ENCODE peak calls at places on chromosomes 4 and X, in nine cellular contexts. Y is NCI-H82; N is neural progenitor cell; I is foreskin keratinocyte; T is AML-193; F is NCI-H1092; G is stimulated activated CD8-positive, alpha-beta memory T cell treated with anti-CD3 and anti-CD28 coated beads, Interleukin-2, amount 100 ng/mL, for 1 hour; A is pancreas; W is SW480. Z is an unnamed sample.

GRCh38 chr4:117545042-117545441 is 459.7 kb upstream of the TRAM1L1 start:
- DNase-seq in Y (no peak), N (no peak), I (no peak), T (no peak), F (no peak), G (no peak), A (no peak), W (no peak), Z (no peak)

GRCh38 chrX:43643201-43643600 is 12.9 kb upstream of the MAOA start:
- DNase-seq in Y (no peak), N (no peak), I (no peak), T (no peak), F (no peak), G (no peak), A (no peak), W (no peak), Z (no peak)

GRCh38 chrX:71067727-71068051 is 445 bp downstream of the SNX12 start:
- DNase-seq in Y (no peak), N (no peak), I (no peak), T (no peak), F (no peak), G (no peak), A (no peak), W (peak), Z (no peak)

GRCh38 chrX:147927220-147927619 is 15.5 kb downstream of the FMR1 start:
- DNase-seq in Y (no peak), N (no peak), I (no peak), T (no peak), F (no peak), G (no peak), A (no peak), W (no peak), Z (no peak)

GRCh38 chrX:101385026-101385684 is 836 bp downstream of the BTK start:
- DNase-seq in Y (no peak), N (no peak), I (no peak), T (no peak), F (no peak), G (no peak), A (no peak), W (no peak), Z (no peak)

GRCh38 chr4:21901831-21902230 is 46.7 kb downstream of the KCNIP4 start:
- DNase-seq in Y (no peak), N (no peak), I (peak), T (no peak), F (no peak), G (no peak), A (no peak), W (peak), Z (no peak)

GRCh38 chr4:89889289-89889688 is 5.4 kb upstream of the MMRN1 start:
- DNase-seq in Y (no peak), N (no peak), I (no peak), T (no peak), F (no peak), G (no peak), A (no peak), W (no peak), Z (no peak)

GRCh38 chr4:156238171-156238570 is 284.5 kb upstream of the CTSO start:
- DNase-seq in Y (no peak), N (no peak), I (no peak), T (no peak), F (no peak), G (no peak), A (no peak), W (no peak), Z (no peak)

GRCh38 chr4:134999169-134999568 is 797.6 kb upstream of the PABPC4L start:
- DNase-seq in Y (no peak), N (no peak), I (no peak), T (no peak), F (no peak), G (no peak), A (no peak), W (no peak), Z (no peak)

GRCh38 chrX:79259073-79259689 is 108.0 kb downstream of the ITM2A start:
- DNase-seq in Y (no peak), N (no peak), I (no peak), T (peak), F (no peak), G (peak), A (no peak), W (no peak), Z (no peak)

GRCh38 chr4:89336818-89337395 is 29.3 kb upstream of the GPRIN3 start:
- DNase-seq in Y (no peak), N (no peak), I (no peak), T (no peak), F (no peak), G (no peak), A (no peak), W (no peak), Z (no peak)

GRCh38 chr4:33831667-33832066 is 2412.6 kb downstream of the ARAP2 start:
- DNase-seq in Y (no peak), N (no peak), I (peak), T (no peak), F (no peak), G (no peak), A (no peak), W (no peak), Z (no peak)

Z was measured in activated CD8-positive, alpha-beta memory T cell treated with anti-CD3 and anti-CD28 coated beads for 1 hour.